ENCODE peak calls at places on chromosomes 3 and 15, in four cellular contexts. A is cardiac muscle cell, H is DND-41, I is fibroblast of lung. K is an unnamed sample.

GRCh38 chr3:8532251-8532831 is 30.7 kb downstream of the LMCD1 start:
- DNase-seq in I (peak; percentile 73), A (no peak), H (no peak), K (no peak)

GRCh38 chr15:36481156-36481555 is 98.3 kb upstream of the CDIN1 start:
- DNase-seq in H (no peak), A (no peak), I (no peak), K (no peak)

GRCh38 chr3:193809106-193809505 is 216.1 kb downstream of the OPA1 start:
- DNase-seq in H (no peak), I (no peak), A (no peak), K (no peak)

GRCh38 chr15:33191641-33192040 is 2.9 kb downstream of the FMN1 start:
- DNase-seq in H (no peak), I (no peak), A (no peak), K (no peak)

GRCh38 chr3:123880998-123881561 is 3.1 kb downstream of the MYLK start:
- DNase-seq in I (peak; percentile 68), H (no peak), A (peak; percentile 66), K (peak; percentile 81)

GRCh38 chr3:50124363-50125226 is 30.5 kb upstream of the SEMA3F start:
- DNase-seq in H (no peak), I (no peak), A (peak; percentile 35), K (peak; percentile 96)

GRCh38 chr3:11204697-11205397 is 50.6 kb downstream of the HRH1 start:
- DNase-seq in H (no peak), I (no peak), A (no peak), K (no peak)

GRCh38 chr3:168417016-168417415 is 321.3 kb upstream of the GOLIM4 start:
- DNase-seq in I (no peak), A (peak; percentile 10), H (no peak), K (no peak)

GRCh38 chr3:154904328-154904727 is 175.8 kb upstream of the MME start:
- DNase-seq in I (peak; percentile 58), A (peak; percentile 38), H (no peak), K (peak; percentile 44)

GRCh38 chr3:39362812-39363211 is 20.4 kb upstream of the SLC25A38 start:
- DNase-seq in A (no peak), H (no peak), I (no peak), K (no peak)

GRCh38 chr15:68930268-68931022 is at the start of gene SPESP1:
- DNase-seq in I (peak; percentile 75), A (peak; percentile 76), H (no peak), K (peak; percentile 83)

GRCh38 chr15:69316281-69316680 is 17.6 kb downstream of the PAQR5 start:
- DNase-seq in A (no peak), H (no peak), I (no peak), K (no peak)

GRCh38 chr15:68966996-68967395 is 36.7 kb downstream of the SPESP1 start:
- DNase-seq in H (no peak), I (no peak), A (no peak), K (no peak)

GRCh38 chr15:73794501-73795133 is 41.5 kb upstream of the INSYN1 start:
- DNase-seq in I (peak; percentile 14), A (peak; percentile 48), H (no peak), K (no peak)

GRCh38 chr3:108887137-108887536 is 64.6 kb downstream of the TRAT1 start:
- DNase-seq in A (no peak), H (no peak), I (no peak), K (no peak)

GRCh38 chr3:157282261-157283191 is 122.6 kb upstream of the CCNL1 start:
- DNase-seq in A (peak; percentile 95), I (peak; percentile 95), H (no peak), K (peak; percentile 82)

GRCh38 chr3:52162250-52162872 is 8.1 kb upstream of the POC1A start:
- DNase-seq in H (no peak), A (no peak), I (no peak), K (no peak)

GRCh38 chr3:177478170-177478859 is 281.0 kb upstream of the TBL1XR1 start:
- DNase-seq in I (peak; percentile 100), A (peak; percentile 99), H (no peak), K (peak; percentile 66)

GRCh38 chr3:22245122-22245521 is 494.1 kb upstream of the ZNF385D start:
- DNase-seq in I (peak; percentile 93), A (peak; percentile 93), H (no peak), K (no peak)

GRCh38 chr3:17489139-17489538 is 253.3 kb downstream of the TBC1D5 start:
- DNase-seq in I (peak; percentile 54), A (no peak), H (no peak), K (peak; percentile 76)

GRCh38 chr15:33021806-33022389 is 172.6 kb downstream of the FMN1 start:
- DNase-seq in I (peak; percentile 87), H (no peak), A (peak; percentile 66), K (peak; percentile 93)

GRCh38 chr15:76065267-76065666 is 5.5 kb downstream of the TMEM266 start:
- DNase-seq in H (peak; percentile 27), I (no peak), A (no peak), K (no peak)

GRCh38 chr3:112628038-112628437 is 12.9 kb downstream of the CCDC80 start:
- DNase-seq in H (no peak), I (no peak), A (peak; percentile 1), K (no peak)

GRCh38 chr15:89656116-89656815 is 999 bp upstream of the KIF7 start:
- DNase-seq in I (no peak), H (no peak), A (no peak), K (peak; percentile 68)

GRCh38 chr3:94420941-94421340 is 358.1 kb downstream of the NSUN3 start:
- DNase-seq in I (peak; percentile 55), H (no peak), A (no peak), K (no peak)

GRCh38 chr15:62112616-62113593 is 46.1 kb downstream of the C2CD4A start:
- DNase-seq in I (peak; percentile 70), H (no peak), A (peak; percentile 70), K (peak; percentile 88)

GRCh38 chr3:57298041-57298440 is 5.6 kb upstream of the ASB14 start:
- DNase-seq in I (no peak), H (no peak), A (no peak), K (peak; percentile 68)

GRCh38 chr15:57235865-57236264 is 140.4 kb upstream of the CGNL1 start:
- DNase-seq in A (peak; percentile 81), I (peak; percentile 88), H (no peak), K (no peak)

GRCh38 chr3:124812291-124813265 is 74.6 kb downstream of the ITGB5 start:
- DNase-seq in H (no peak), A (peak; percentile 96), I (peak; percentile 99), K (peak; percentile 93)

GRCh38 chr15:50562735-50563640 is 16.5 kb upstream of the USP50 start:
- DNase-seq in A (peak; percentile 24), I (no peak), H (no peak), K (no peak)

GRCh38 chr3:74883690-74884089 is 269.2 kb upstream of the CNTN3 start:
- DNase-seq in A (no peak), H (no peak), I (peak; percentile 8), K (no peak)

GRCh38 chr3:43855674-43856299 is 165.0 kb downstream of the ABHD5 start:
- DNase-seq in I (peak; percentile 69), H (peak; percentile 32), A (peak; percentile 78), K (peak; percentile 58)

GRCh38 chr3:120706950-120707349 is 24.9 kb upstream of the HGD start:
- DNase-seq in I (no peak), H (no peak), A (no peak), K (no peak)

DNA sequence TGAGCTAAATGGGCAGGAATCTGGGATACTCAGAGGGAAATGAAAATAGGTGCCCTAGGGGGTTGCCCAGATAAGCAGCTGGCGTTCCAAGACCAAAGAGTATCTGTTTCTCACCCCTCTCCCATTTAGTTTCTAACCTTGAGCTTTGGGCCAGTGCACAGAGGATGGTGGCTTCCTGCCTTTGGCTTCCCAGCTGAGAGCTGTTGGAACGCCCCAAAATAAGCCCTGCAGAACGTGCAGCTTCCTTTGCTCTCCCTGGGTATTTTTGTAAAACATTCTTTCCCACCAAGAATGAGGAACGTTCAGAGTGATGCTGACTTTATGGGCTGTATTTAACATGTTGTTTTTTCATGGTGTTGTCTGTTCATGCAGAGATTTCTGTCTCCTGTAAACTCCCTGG is 63.7 kb downstream of the LPP start:
- DNase-seq in I (no peak), H (no peak), A (no peak), K (peak; percentile 69)
- H3K4me1 ChIP-seq in I (peaks cover 30% of the 10 kb centered on the region), H (peaks cover 12% of the 10 kb centered on the region), A (peaks cover 15% of the 10 kb centered on the region), K (peaks cover 27% of the 10 kb centered on the region)

DNA sequence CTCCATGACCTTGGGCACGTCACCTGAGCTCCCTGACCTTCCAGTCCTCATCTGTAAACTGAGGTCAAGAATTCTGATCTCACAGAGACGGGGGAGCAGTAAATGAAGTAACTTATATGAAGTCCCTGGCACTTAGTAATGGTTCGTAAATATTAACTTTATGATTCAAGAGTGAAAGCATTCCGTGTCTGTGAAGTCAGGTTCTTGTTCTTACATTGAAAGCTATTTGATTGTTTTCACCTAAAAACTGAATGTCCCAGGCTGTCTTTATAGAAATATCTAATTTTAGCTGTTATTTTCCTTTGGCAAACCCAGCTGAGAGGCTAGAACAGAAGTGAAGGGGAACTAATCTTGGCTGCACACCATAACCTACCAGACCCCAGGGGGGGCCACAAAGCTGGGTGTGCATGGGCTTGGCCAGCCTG is 84.5 kb downstream of the CHSY1 start:
- DNase-seq in H (no peak), I (no peak), A (no peak), K (no peak)
- H3K4me3 ChIP-seq in H (no peak overlapping the region), I (no peak overlapping the region), A (no peak overlapping the region), K (peak overlapping the region; percentile 42)

GRCh38 chr3:161230621-161231195 is 9.6 kb downstream of the NMD3 start:
- DNase-seq in I (no peak), A (no peak), H (no peak), K (no peak)

GRCh38 chr3:161233557-161233956 is 12.4 kb downstream of the NMD3 start:
- DNase-seq in A (no peak), I (peak; percentile 7), H (no peak), K (no peak)

DNA sequence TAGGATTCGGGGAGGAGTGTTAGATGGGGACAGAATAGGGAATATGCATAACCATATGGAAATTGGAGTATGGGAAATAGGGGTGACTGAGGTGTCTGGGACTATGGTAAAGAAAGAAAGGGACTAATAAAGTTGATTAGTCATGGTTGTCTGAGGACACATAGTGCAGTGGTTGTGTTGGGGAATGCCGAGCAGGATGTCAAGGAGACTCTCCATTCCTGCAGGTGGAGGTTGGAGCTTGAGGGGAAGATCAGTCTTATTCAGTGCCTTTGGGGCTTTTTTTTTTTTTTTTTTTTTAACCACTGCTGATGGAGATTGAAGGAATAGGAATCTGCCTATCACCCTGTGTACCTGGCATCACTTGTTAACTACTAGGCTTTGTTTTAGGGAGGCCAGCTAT is 10.8 kb downstream of the NMD3 start:
- DNase-seq in H (no peak), A (no peak), I (no peak), K (no peak)
- H3K36me3 ChIP-seq in H (peaks cover 94% of the 10 kb centered on the region), A (peaks cover 52% of the 10 kb centered on the region), I (peaks cover 7% of the 10 kb centered on the region), K (peaks cover 78% of the 10 kb centered on the region)

GRCh38 chr3:30688776-30689175 is 82.4 kb downstream of the TGFBR2 start:
- DNase-seq in I (peak; percentile 38), A (no peak), H (no peak), K (no peak)
- H3K4me1 ChIP-seq in I (peaks cover 14% of the 10 kb centered on the region), A (peaks cover 9% of the 10 kb centered on the region), H (no peaks in the 10 kb centered on the region), K (peaks cover 30% of the 10 kb centered on the region)

GRCh38 chr3:171419457-171419856 is 40.7 kb downstream of the TNIK start:
- DNase-seq in I (no peak), H (no peak), A (peak; percentile 50), K (no peak)

GRCh38 chr3:171416061-171416460 is 44.1 kb downstream of the TNIK start:
- DNase-seq in A (peak; percentile 36), H (no peak), I (peak; percentile 24), K (no peak)

GRCh38 chr3:171417137-171417536 is 43.1 kb downstream of the TNIK start:
- DNase-seq in H (no peak), I (no peak), A (no peak), K (no peak)

GRCh38 chr3:171416666-171417065 is 43.5 kb downstream of the TNIK start:
- DNase-seq in H (no peak), A (no peak), I (no peak), K (no peak)

GRCh38 chr3:171417813-171418212 is 42.4 kb downstream of the TNIK start:
- DNase-seq in H (no peak), A (peak; percentile 93), I (peak; percentile 91), K (peak; percentile 77)
- H3K4me3 ChIP-seq in H (no peak overlapping the region), A (no peak overlapping the region), I (no peak overlapping the region), K (no peak overlapping the region)